ENCODE peak calls at places on chromosomes 5 and 9, in four cellular contexts. A is kidney, J is tibial nerve, W is A549. S is an unnamed sample. For H3K4me1, the result is how much of the 10 kb centered on the place peaks cover.

GRCh38 chr9:107313555-107314096 is 30.5 kb downstream of the RAD23B start:
- DNase-seq in J (no peak), A (no peak), W (no peak), S (no peak)

GRCh38 chr9:87812375-87813118 is 70.1 kb upstream of the SPATA31E1 start:
- DNase-seq in W (peak), A (no peak), J (no peak), S (no peak)

GRCh38 chr9:37906312-37907239 is 2.6 kb upstream of the SLC25A51 start:
- DNase-seq in J (no peak), A (no peak), W (no peak), S (peak)

GRCh38 chr9:132673355-132673754 is 3.1 kb downstream of the GTF3C4 start:
- DNase-seq in J (no peak), A (no peak), W (peak), S (no peak)

GRCh38 chr9:77981332-77981731 is 50.3 kb downstream of the GNAQ start:
- DNase-seq in A (peak), W (no peak), J (no peak), S (peak)

GRCh38 chr5:132462856-132463745 is 27.5 kb downstream of the IRF1 start:
- DNase-seq in J (no peak), A (peak), W (no peak), S (peak)

GRCh38 chr9:128706671-128707381 is 4.5 kb downstream of the PKN3 start:
- DNase-seq in A (peak), W (no peak), J (no peak), S (no peak)

GRCh38 chr5:17096975-17097695 is 120.3 kb upstream of the BASP1 start:
- DNase-seq in A (no peak), W (no peak), J (no peak), S (peak)

GRCh38 chr5:163622796-163623195 is 117.4 kb downstream of the MAT2B start:
- DNase-seq in J (no peak), W (no peak), A (no peak), S (no peak)

GRCh38 chr5:110354896-110355295 is 371.6 kb downstream of the TMEM232 start:
- DNase-seq in A (no peak), W (no peak), J (peak), S (no peak)

GRCh38 chr9:82890401-82890800 is 172.5 kb downstream of the RASEF start:
- DNase-seq in W (no peak), J (no peak), A (no peak), S (no peak)

GRCh38 chr9:128902351-128903078 is 18.3 kb upstream of the PHYHD1 start:
- DNase-seq in A (peak), W (no peak), J (no peak), S (peak)

GRCh38 chr5:137234973-137235943 is 263.9 kb downstream of the SPOCK1 start:
- DNase-seq in J (no peak), A (no peak), W (no peak), S (no peak)

GRCh38 chr5:148911386-148911785 is 85.0 kb downstream of the ADRB2 start:
- DNase-seq in J (no peak), A (no peak), W (no peak), S (no peak)

GRCh38 chr5:137622850-137623249 is 113.0 kb downstream of the KLHL3 start:
- DNase-seq in W (no peak), J (peak), A (no peak), S (no peak)

GRCh38 chr5:168126606-168127005 is 164.8 kb upstream of the WWC1 start:
- DNase-seq in A (no peak), J (no peak), W (no peak), S (no peak)

GRCh38 chr5:162565-163337 is 28.5 kb upstream of the LRRC14B start:
- DNase-seq in J (no peak), W (no peak), A (no peak), S (peak)

GRCh38 chr5:136030956-136031611 is 2.3 kb downstream of the TGFBI start:
- DNase-seq in A (no peak), W (no peak), J (no peak), S (peak)

GRCh38 chr5:115349001-115349817 is 52.8 kb upstream of the CCDC112 start:
- DNase-seq in A (no peak), W (peak), J (peak), S (no peak)

GRCh38 chr5:119071573-119071874 is 637 bp downstream of the DMXL1 start:
- DNase-seq in A (no peak), W (no peak), J (no peak), S (no peak)

GRCh38 chr9:136546697-136547481 is 1.0 kb upstream of the NOTCH1 start:
- DNase-seq in W (no peak), A (peak), J (no peak), S (no peak)

GRCh38 chr5:17316973-17317459 is 99.6 kb downstream of the BASP1 start:
- DNase-seq in A (no peak), J (no peak), W (no peak), S (no peak)

GRCh38 chr9:89360465-89360864 is 42.2 kb downstream of the SECISBP2 start:
- DNase-seq in A (no peak), W (no peak), J (no peak), S (no peak)

GRCh38 chr9:91248707-91249106 is 113.0 kb downstream of the AUH start:
- DNase-seq in A (no peak), W (no peak), J (no peak), S (no peak)

GRCh38 chr9:31347082-31347617 is 1037.3 kb upstream of the ACO1 start:
- DNase-seq in J (no peak), A (no peak), W (no peak), S (no peak)

GRCh38 chr5:68227532-68228160 is 12.1 kb downstream of the PIK3R1 start:
- DNase-seq in W (no peak), J (no peak), A (no peak), S (no peak)

GRCh38 chr5:38613992-38614836 is 57.8 kb upstream of the LIFR start:
- DNase-seq in W (no peak), J (no peak), A (no peak), S (no peak)

GRCh38 chr5:181044662-181045305 is 4.7 kb downstream of the BTNL9 start:
- DNase-seq in W (no peak), J (no peak), A (no peak), S (no peak)

GRCh38 chr9:134619983-134620612 is 21.5 kb upstream of the COL5A1 start:
- DNase-seq in W (no peak), J (no peak), A (peak), S (peak)

GRCh38 chr5:170114271-170114670 is 8.6 kb downstream of the FOXI1 start:
- DNase-seq in A (no peak), J (no peak), W (no peak), S (no peak)

GRCh38 chr5:170110403-170111087 is 4.8 kb downstream of the FOXI1 start:
- DNase-seq in A (no peak), W (no peak), J (no peak), S (no peak)

GRCh38 chr5:170111088-170111796 is 5.5 kb downstream of the FOXI1 start:
- DNase-seq in A (no peak), W (no peak), J (no peak), S (no peak)

GRCh38 chr5:170113517-170113891 is 7.8 kb downstream of the FOXI1 start:
- DNase-seq in W (no peak), A (no peak), J (no peak), S (no peak)

DNA sequence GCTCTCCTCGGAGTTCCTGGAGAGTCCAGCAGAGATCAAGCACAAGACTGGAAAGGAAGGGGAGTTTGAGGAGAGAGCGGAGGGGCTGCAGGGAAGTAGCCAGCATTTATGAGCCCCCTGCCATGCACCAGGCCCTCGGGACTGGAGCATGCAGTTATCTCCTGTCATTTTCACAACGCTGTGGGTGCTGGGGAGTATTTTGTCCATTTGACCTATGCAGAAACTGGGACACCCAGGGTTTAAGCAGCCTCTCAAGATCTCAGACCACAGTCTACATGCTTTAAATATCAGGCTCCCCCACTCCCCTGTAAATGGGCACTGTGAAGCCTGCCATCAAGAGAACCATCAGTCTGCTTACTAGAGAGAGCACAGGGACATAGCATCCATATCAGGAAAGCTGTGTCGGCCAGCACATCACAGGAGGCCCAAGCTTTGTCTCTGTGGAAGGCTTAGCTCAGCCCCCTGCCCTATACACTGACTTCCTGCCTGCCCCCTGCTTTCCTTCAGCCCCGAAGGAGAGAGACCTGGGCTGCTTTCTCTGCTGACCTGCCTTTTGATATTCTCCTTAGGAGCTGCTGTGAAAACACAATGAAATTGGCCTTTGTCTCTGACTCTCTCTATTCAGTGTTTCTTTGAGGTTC is 7.3 kb downstream of the FOXI1 start:
- DNase-seq in J (no peak), A (no peak), W (no peak), S (no peak)
- H3K27ac ChIP-seq in J (no peak), A (no peak), W (no peak), S (no peak)

GRCh38 chr5:95816803-95817202 is 5.7 kb downstream of the GLRX start:
- DNase-seq in J (no peak), A (no peak), W (no peak), S (no peak)
- H3K4me1 ChIP-seq in J (under half), A (under half), W (half or more), S (under half)

GRCh38 chr5:177427919-177428573 is 1.6 kb downstream of the GRK6 start:
- DNase-seq in W (no peak), J (no peak), A (no peak), S (no peak)
- TF ChIP-seq CTCF in W (no peak), J (no peak), A (no peak), S (no peak)

GRCh38 chr9:27770541-27770940 is 197.3 kb upstream of the C9orf72 start:
- DNase-seq in W (no peak), J (no peak), A (no peak), S (no peak)
- H3K27ac ChIP-seq in W (no peak), J (no peak), A (no peak), S (no peak)

S was measured in RWPE2.